ENCODE peak calls at places on chromosomes 13 and 19, in seven cellular contexts. One of them, this sample, is unnamed.

GRCh38 chr19:10339380-10339960 is at the start of gene ICAM3:
- ATAC-seq in right cardiac atrium: no peak
- ATAC-seq in activated B cell treated with CpG ODN at 0.5 μM for 24 hours: peak; percentile 96
- ATAC-seq in CD8-positive, alpha-beta T cell: peak; percentile 90
- ATAC-seq in Panc1: no peak
- ATAC-seq in heart right ventricle: no peak
- ATAC-seq in lower lobe of right lung: no peak
- ATAC-seq in this sample: peak; percentile 97

GRCh38 chr19:56177564-56178243 is 1.9 kb downstream of the GALP start:
- ATAC-seq in heart right ventricle: no peak
- ATAC-seq in Panc1: no peak
- ATAC-seq in CD8-positive, alpha-beta T cell: no peak
- ATAC-seq in lower lobe of right lung: no peak
- ATAC-seq in activated B cell treated with CpG ODN at 0.5 μM for 24 hours: no peak
- ATAC-seq in right cardiac atrium: no peak
- ATAC-seq in this sample: no peak

GRCh38 chr19:35279985-35280821 is 2.1 kb upstream of the HAMP start:
- ATAC-seq in right cardiac atrium: peak; percentile 63
- ATAC-seq in heart right ventricle: no peak
- ATAC-seq in CD8-positive, alpha-beta T cell: peak; percentile 24
- ATAC-seq in lower lobe of right lung: peak; percentile 4
- ATAC-seq in Panc1: no peak
- ATAC-seq in activated B cell treated with CpG ODN at 0.5 μM for 24 hours: peak; percentile 33
- ATAC-seq in this sample: peak; percentile 65

GRCh38 chr13:23790591-23791170 is 98.5 kb downstream of the MIPEP start:
- ATAC-seq in heart right ventricle: peak; percentile 52
- ATAC-seq in lower lobe of right lung: no peak
- ATAC-seq in CD8-positive, alpha-beta T cell: no peak
- ATAC-seq in right cardiac atrium: peak; percentile 59
- ATAC-seq in Panc1: no peak
- ATAC-seq in activated B cell treated with CpG ODN at 0.5 μM for 24 hours: no peak
- ATAC-seq in this sample: no peak

GRCh38 chr19:1631557-1632100 is 20.8 kb downstream of the TCF3 start:
- ATAC-seq in heart right ventricle: no peak
- ATAC-seq in CD8-positive, alpha-beta T cell: no peak
- ATAC-seq in right cardiac atrium: no peak
- ATAC-seq in activated B cell treated with CpG ODN at 0.5 μM for 24 hours: no peak
- ATAC-seq in Panc1: peak; percentile 28
- ATAC-seq in lower lobe of right lung: peak; percentile 27
- ATAC-seq in this sample: no peak

GRCh38 chr19:33241530-33242101 is 16.0 kb upstream of the SLC7A10 start:
- ATAC-seq in Panc1: peak; percentile 56
- ATAC-seq in activated B cell treated with CpG ODN at 0.5 μM for 24 hours: no peak
- ATAC-seq in right cardiac atrium: peak; percentile 56
- ATAC-seq in lower lobe of right lung: peak; percentile 77
- ATAC-seq in CD8-positive, alpha-beta T cell: peak; percentile 34
- ATAC-seq in heart right ventricle: peak; percentile 65
- ATAC-seq in this sample: peak; percentile 43

GRCh38 chr13:51432576-51432975 is 20.3 kb downstream of the INTS6 start:
- ATAC-seq in CD8-positive, alpha-beta T cell: no peak
- ATAC-seq in activated B cell treated with CpG ODN at 0.5 μM for 24 hours: no peak
- ATAC-seq in Panc1: no peak
- ATAC-seq in right cardiac atrium: no peak
- ATAC-seq in heart right ventricle: no peak
- ATAC-seq in lower lobe of right lung: no peak
- ATAC-seq in this sample: no peak

GRCh38 chr13:99103536-99103935 is 97.1 kb upstream of the UBAC2 start:
- ATAC-seq in activated B cell treated with CpG ODN at 0.5 μM for 24 hours: no peak
- ATAC-seq in Panc1: no peak
- ATAC-seq in CD8-positive, alpha-beta T cell: no peak
- ATAC-seq in right cardiac atrium: no peak
- ATAC-seq in heart right ventricle: no peak
- ATAC-seq in lower lobe of right lung: no peak
- ATAC-seq in this sample: no peak

GRCh38 chr13:30925429-30925828 is 7.0 kb upstream of the TEX26 start:
- ATAC-seq in activated B cell treated with CpG ODN at 0.5 μM for 24 hours: no peak
- ATAC-seq in heart right ventricle: no peak
- ATAC-seq in lower lobe of right lung: no peak
- ATAC-seq in Panc1: no peak
- ATAC-seq in right cardiac atrium: no peak
- ATAC-seq in CD8-positive, alpha-beta T cell: no peak
- ATAC-seq in this sample: no peak

GRCh38 chr13:73778242-73778864 is 355.9 kb downstream of the KLF12 start:
- ATAC-seq in right cardiac atrium: no peak
- ATAC-seq in heart right ventricle: no peak
- ATAC-seq in activated B cell treated with CpG ODN at 0.5 μM for 24 hours: no peak
- ATAC-seq in Panc1: no peak
- ATAC-seq in CD8-positive, alpha-beta T cell: no peak
- ATAC-seq in lower lobe of right lung: no peak
- ATAC-seq in this sample: no peak

GRCh38 chr19:16536130-16536529 is 6.1 kb downstream of the CHERP start:
- ATAC-seq in CD8-positive, alpha-beta T cell: no peak
- ATAC-seq in right cardiac atrium: no peak
- ATAC-seq in activated B cell treated with CpG ODN at 0.5 μM for 24 hours: no peak
- ATAC-seq in lower lobe of right lung: no peak
- ATAC-seq in heart right ventricle: no peak
- ATAC-seq in Panc1: no peak
- ATAC-seq in this sample: no peak

GRCh38 chr13:51713807-51714206 is 90.2 kb downstream of the DHRS12 start:
- ATAC-seq in lower lobe of right lung: no peak
- ATAC-seq in heart right ventricle: no peak
- ATAC-seq in right cardiac atrium: no peak
- ATAC-seq in CD8-positive, alpha-beta T cell: no peak
- ATAC-seq in Panc1: no peak
- ATAC-seq in activated B cell treated with CpG ODN at 0.5 μM for 24 hours: no peak
- ATAC-seq in this sample: no peak

GRCh38 chr13:27043013-27043412 is 128.6 kb downstream of the USP12 start:
- ATAC-seq in right cardiac atrium: no peak
- ATAC-seq in lower lobe of right lung: peak; percentile 56
- ATAC-seq in heart right ventricle: no peak
- ATAC-seq in activated B cell treated with CpG ODN at 0.5 μM for 24 hours: no peak
- ATAC-seq in Panc1: peak; percentile 88
- ATAC-seq in CD8-positive, alpha-beta T cell: no peak
- ATAC-seq in this sample: no peak

GRCh38 chr13:79999601-80000000 is 341.3 kb downstream of the SPRY2 start:
- ATAC-seq in heart right ventricle: no peak
- ATAC-seq in CD8-positive, alpha-beta T cell: no peak
- ATAC-seq in right cardiac atrium: no peak
- ATAC-seq in lower lobe of right lung: no peak
- ATAC-seq in Panc1: no peak
- ATAC-seq in activated B cell treated with CpG ODN at 0.5 μM for 24 hours: no peak
- ATAC-seq in this sample: no peak

GRCh38 chr13:32731576-32731975 is 145.3 kb downstream of the PDS5B start:
- ATAC-seq in activated B cell treated with CpG ODN at 0.5 μM for 24 hours: no peak
- ATAC-seq in Panc1: no peak
- ATAC-seq in right cardiac atrium: no peak
- ATAC-seq in lower lobe of right lung: peak; percentile 80
- ATAC-seq in CD8-positive, alpha-beta T cell: no peak
- ATAC-seq in heart right ventricle: no peak
- ATAC-seq in this sample: no peak

GRCh38 chr13:109840201-109840892 is 54.0 kb upstream of the IRS2 start:
- ATAC-seq in right cardiac atrium: no peak
- ATAC-seq in lower lobe of right lung: peak; percentile 43
- ATAC-seq in activated B cell treated with CpG ODN at 0.5 μM for 24 hours: no peak
- ATAC-seq in heart right ventricle: no peak
- ATAC-seq in Panc1: no peak
- ATAC-seq in CD8-positive, alpha-beta T cell: no peak
- ATAC-seq in this sample: no peak

GRCh38 chr19:16193466-16193865 is 4.2 kb upstream of the AP1M1 start:
- ATAC-seq in lower lobe of right lung: no peak
- ATAC-seq in CD8-positive, alpha-beta T cell: no peak
- ATAC-seq in right cardiac atrium: no peak
- ATAC-seq in Panc1: no peak
- ATAC-seq in activated B cell treated with CpG ODN at 0.5 μM for 24 hours: no peak
- ATAC-seq in heart right ventricle: no peak
- ATAC-seq in this sample: no peak